ENCODE peak calls at places on chromosomes 11 and 22, in seven cellular contexts. Z, N, S, T, C, Y and F are unnamed samples.

GRCh38 chr11:9137293-9138132 is 46.1 kb upstream of the SCUBE2 start:
- DNase-seq in N (peak; percentile 39), Z (peak; percentile 36), S (peak; percentile 77), C (peak; percentile 73), T (peak; percentile 27), Y (peak; percentile 74), F (peak; percentile 84)

GRCh38 chr11:83073248-83073647 is 1.6 kb upstream of the RAB30 start:
- DNase-seq in N (no peak), S (no peak), C (no peak), Z (no peak), Y (no peak), T (no peak), F (no peak)

GRCh38 chr11:133072366-133072765 is 459.9 kb downstream of the OPCML start:
- DNase-seq in Y (no peak), N (no peak), Z (no peak), T (no peak), C (no peak), S (no peak), F (no peak)

GRCh38 chr11:114171257-114172054 is 111.9 kb downstream of the ZBTB16 start:
- DNase-seq in Y (no peak), C (no peak), T (no peak), N (peak; percentile 10), Z (no peak), S (no peak), F (no peak)

GRCh38 chr11:7527029-7527428 is 13.2 kb downstream of the PPFIBP2 start:
- DNase-seq in Y (no peak), S (no peak), C (no peak), Z (no peak), N (no peak), T (no peak), F (no peak)

GRCh38 chr11:2661173-2662023 is 38.4 kb downstream of the KCNQ1OT1 start:
- DNase-seq in Z (no peak), N (no peak), C (no peak), S (no peak), Y (no peak), T (no peak), F (no peak)

GRCh38 chr11:8810331-8811301 is 100.4 kb upstream of the AKIP1 start:
- DNase-seq in C (no peak), Y (peak; percentile 57), N (peak; percentile 63), T (no peak), Z (no peak), S (peak; percentile 86), F (no peak)

GRCh38 chr11:60263434-60263833 is 17.0 kb upstream of the MS4A4A start:
- DNase-seq in Y (no peak), Z (no peak), N (no peak), T (no peak), S (no peak), C (no peak), F (no peak)

GRCh38 chr11:129292768-129293167 is 82.9 kb upstream of the BARX2 start:
- DNase-seq in S (no peak), C (no peak), N (no peak), Z (no peak), T (no peak), Y (no peak), F (no peak)

GRCh38 chr22:26901228-26901816 is 243.9 kb downstream of the MIAT start:
- DNase-seq in Y (no peak), Z (no peak), C (no peak), S (no peak), N (no peak), T (no peak), F (no peak)

GRCh38 chr22:50329236-50329635 is 2.4 kb upstream of the DENND6B start:
- DNase-seq in Z (no peak), Y (no peak), N (no peak), T (no peak), C (no peak), S (no peak), F (no peak)

GRCh38 chr22:36163497-36163896 is 2.9 kb upstream of the APOL3 start:
- DNase-seq in Y (no peak), T (no peak), Z (no peak), C (no peak), S (no peak), N (no peak), F (no peak)

GRCh38 chr11:70191495-70192140 is 11.5 kb upstream of the FADD start:
- DNase-seq in T (no peak), S (peak; percentile 88), N (peak; percentile 52), Z (peak; percentile 62), C (peak; percentile 59), Y (peak; percentile 88), F (peak; percentile 87)

GRCh38 chr22:50314455-50315288 is 7.2 kb upstream of the PLXNB2 start:
- DNase-seq in N (no peak), Y (peak; percentile 52), Z (no peak), S (peak; percentile 22), T (peak; percentile 84), C (no peak), F (no peak)

GRCh38 chr22:24417901-24418641 is 9.3 kb upstream of the ADORA2A start:
- DNase-seq in Z (no peak), Y (no peak), N (no peak), S (peak; percentile 15), C (no peak), T (no peak), F (no peak)

GRCh38 chr11:78310500-78310909 is 107.1 kb downstream of the GAB2 start:
- DNase-seq in C (no peak), Y (no peak), Z (no peak), T (peak; percentile 88), S (no peak), N (peak; percentile 77), F (no peak)

DNA sequence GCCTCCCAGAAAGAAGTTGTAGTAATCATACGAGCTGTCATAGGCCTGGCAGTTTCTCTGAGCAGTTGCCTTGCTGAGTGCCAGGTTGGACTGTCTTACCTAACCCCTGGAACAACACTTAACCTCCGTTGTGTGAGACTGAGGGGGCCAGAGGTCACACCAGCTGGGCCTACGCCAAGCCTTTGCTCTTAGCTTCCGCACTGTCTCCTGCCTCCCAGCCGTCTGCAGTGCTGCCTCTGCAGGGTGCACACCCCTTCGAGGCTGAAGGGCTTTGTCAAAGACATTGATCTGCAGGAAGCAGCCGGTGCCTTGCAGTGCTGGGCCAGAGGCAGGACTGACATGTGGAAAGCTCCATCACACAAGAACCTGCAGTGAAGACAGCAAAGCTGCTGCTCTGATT is 16.7 kb downstream of the TAB1 start:
- DNase-seq in S (no peak), Y (no peak), C (no peak), N (no peak), T (no peak), Z (no peak), F (no peak)
- TF ChIP-seq JUND in S (no peak), Y (no peak), C (no peak), N (no peak), T (no peak), Z (no peak), F (no peak)

DNA sequence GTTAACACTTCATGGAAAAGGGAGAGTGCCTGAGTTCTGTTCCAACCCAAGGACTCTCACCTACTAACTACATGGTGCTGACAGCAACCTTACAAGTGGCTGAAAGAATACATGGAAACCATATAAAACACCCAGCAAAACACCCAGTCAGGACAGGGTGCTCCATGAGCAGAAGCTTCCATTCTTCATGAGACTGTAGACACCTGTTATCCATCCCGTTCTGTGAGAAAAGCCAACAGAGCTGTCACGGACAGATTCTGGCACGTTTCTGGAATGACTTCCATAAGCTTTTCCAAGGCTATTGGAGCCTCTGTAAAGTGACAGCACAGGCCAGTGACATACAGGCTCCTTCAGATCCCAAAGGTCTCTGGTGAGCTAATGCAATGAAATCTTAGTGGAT is 23.2 kb downstream of the PRR14L start:
- DNase-seq in N (no peak), Y (no peak), T (no peak), Z (no peak), S (no peak), C (no peak), F (no peak)
- TF ChIP-seq JUND in N (no peak), Y (no peak), T (no peak), Z (no peak), S (no peak), C (no peak), F (no peak)

DNA sequence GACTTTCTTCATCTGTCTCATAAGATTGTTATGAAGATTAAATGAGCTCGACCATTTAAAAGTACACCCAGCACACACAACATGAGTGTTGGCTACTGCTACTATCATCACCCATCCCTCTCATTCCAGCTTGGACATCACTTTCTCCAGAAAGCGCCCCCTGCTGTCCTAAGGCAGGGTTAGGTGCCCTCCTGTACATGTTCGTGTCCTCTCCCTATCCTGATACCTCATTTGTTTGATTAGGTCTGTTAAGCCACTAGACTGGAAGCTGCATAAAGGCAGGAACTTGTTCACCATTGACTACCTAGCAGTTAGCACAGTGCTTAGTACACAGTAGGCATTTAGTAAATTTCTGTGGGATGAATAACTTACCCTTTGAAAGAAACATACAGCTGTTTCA is 85.5 kb downstream of the ENTHD1 start:
- DNase-seq in T (no peak), S (peak; percentile 4), N (peak; percentile 30), Y (no peak), Z (peak; percentile 31), C (no peak), F (peak; percentile 20)
- TF ChIP-seq JUND in T (no peak), S (no peak), N (no peak), Y (no peak), Z (no peak), C (no peak), F (no peak)

GRCh38 chr11:35617687-35618496 is at the start of gene FJX1:
- DNase-seq in Y (peak; percentile 81), C (peak; percentile 44), S (peak; percentile 96), T (no peak), N (peak; percentile 17), Z (no peak), F (peak; percentile 89)
- TF ChIP-seq JUND in Y (no peak), C (no peak), S (no peak), T (no peak), N (no peak), Z (no peak), F (no peak)